ENCODE peak calls at places on chromosome 14, in five cellular contexts. One of them, this sample, is unnamed. For H3K27me3, the result is how much of the 10 kb centered on the place peaks cover.

GRCh38 chr14:76237349-76237990 is 85.7 kb downstream of the GPATCH2L start:
- DNase-seq in transverse colon: no peak
- DNase-seq in heart left ventricle: no peak
- DNase-seq in left lung: no peak
- DNase-seq in tibial artery: no peak
- DNase-seq in this sample: no peak

GRCh38 chr14:76948213-76948947 is 80.1 kb downstream of the IRF2BPL start:
- DNase-seq in transverse colon: peak
- DNase-seq in heart left ventricle: peak
- DNase-seq in left lung: no peak
- DNase-seq in tibial artery: no peak
- DNase-seq in this sample: no peak

GRCh38 chr14:105201928-105202513 is 20.9 kb upstream of the NUDT14 start:
- DNase-seq in transverse colon: no peak
- DNase-seq in heart left ventricle: no peak
- DNase-seq in left lung: no peak
- DNase-seq in tibial artery: no peak
- DNase-seq in this sample: no peak

GRCh38 chr14:99753225-99754140 is 39.7 kb upstream of the EML1 start:
- DNase-seq in transverse colon: no peak
- DNase-seq in heart left ventricle: no peak
- DNase-seq in left lung: no peak
- DNase-seq in tibial artery: no peak
- DNase-seq in this sample: no peak

GRCh38 chr14:68694516-68695235 is 98.2 kb downstream of the ZFP36L1 start:
- DNase-seq in transverse colon: no peak
- DNase-seq in heart left ventricle: no peak
- DNase-seq in left lung: no peak
- DNase-seq in tibial artery: peak
- DNase-seq in this sample: no peak

GRCh38 chr14:45120109-45120508 is 14.2 kb downstream of the FKBP3 start:
- DNase-seq in transverse colon: no peak
- DNase-seq in heart left ventricle: no peak
- DNase-seq in left lung: no peak
- DNase-seq in tibial artery: no peak
- DNase-seq in this sample: no peak

GRCh38 chr14:94355191-94355794 is 32.2 kb upstream of the SERPINA6 start:
- DNase-seq in transverse colon: peak
- DNase-seq in heart left ventricle: peak
- DNase-seq in left lung: peak
- DNase-seq in tibial artery: no peak
- DNase-seq in this sample: peak

GRCh38 chr14:101950516-101951215 is 13.7 kb upstream of the DYNC1H1 start:
- DNase-seq in transverse colon: no peak
- DNase-seq in heart left ventricle: no peak
- DNase-seq in left lung: peak
- DNase-seq in tibial artery: no peak
- DNase-seq in this sample: no peak

GRCh38 chr14:91417983-91418386 is 365 bp upstream of the CCDC88C start:
- DNase-seq in transverse colon: peak
- DNase-seq in heart left ventricle: no peak
- DNase-seq in left lung: no peak
- DNase-seq in tibial artery: no peak
- DNase-seq in this sample: peak

GRCh38 chr14:54535126-54535525 is 25.4 kb downstream of the CGRRF1 start:
- DNase-seq in transverse colon: no peak
- DNase-seq in heart left ventricle: no peak
- DNase-seq in left lung: no peak
- DNase-seq in tibial artery: no peak
- DNase-seq in this sample: no peak

GRCh38 chr14:50088731-50089130 is 27.6 kb downstream of the VCPKMT start:
- DNase-seq in transverse colon: no peak
- DNase-seq in heart left ventricle: no peak
- DNase-seq in left lung: no peak
- DNase-seq in tibial artery: no peak
- DNase-seq in this sample: no peak

GRCh38 chr14:72443991-72444431 is 449.9 kb downstream of the DPF3 start:
- DNase-seq in transverse colon: no peak
- DNase-seq in heart left ventricle: no peak
- DNase-seq in left lung: no peak
- DNase-seq in tibial artery: no peak
- DNase-seq in this sample: peak

GRCh38 chr14:94056579-94057308 is 24.3 kb downstream of the DDX24 start:
- DNase-seq in transverse colon: no peak
- DNase-seq in heart left ventricle: no peak
- DNase-seq in left lung: no peak
- DNase-seq in tibial artery: peak
- DNase-seq in this sample: no peak

GRCh38 chr14:91866511-91867295 is 633 bp downstream of the TC2N start:
- DNase-seq in transverse colon: no peak
- DNase-seq in heart left ventricle: no peak
- DNase-seq in left lung: no peak
- DNase-seq in tibial artery: no peak
- DNase-seq in this sample: no peak

GRCh38 chr14:61528591-61529021 is 166.7 kb upstream of the HIF1A start:
- DNase-seq in transverse colon: no peak
- DNase-seq in heart left ventricle: no peak
- DNase-seq in left lung: no peak
- DNase-seq in tibial artery: no peak
- DNase-seq in this sample: no peak

GRCh38 chr14:69475194-69475818 is 9.2 kb upstream of the PLEKHD1 start:
- DNase-seq in transverse colon: no peak
- DNase-seq in heart left ventricle: no peak
- DNase-seq in left lung: no peak
- DNase-seq in tibial artery: no peak
- DNase-seq in this sample: no peak

GRCh38 chr14:103391048-103391447 is 5.8 kb downstream of the MARK3 start:
- DNase-seq in transverse colon: peak
- DNase-seq in heart left ventricle: no peak
- DNase-seq in left lung: no peak
- DNase-seq in tibial artery: no peak
- DNase-seq in this sample: no peak

GRCh38 chr14:105467249-105467941 is 7.2 kb upstream of the CRIP2 start:
- DNase-seq in transverse colon: no peak
- DNase-seq in heart left ventricle: peak
- DNase-seq in left lung: no peak
- DNase-seq in tibial artery: no peak
- DNase-seq in this sample: no peak

DNA sequence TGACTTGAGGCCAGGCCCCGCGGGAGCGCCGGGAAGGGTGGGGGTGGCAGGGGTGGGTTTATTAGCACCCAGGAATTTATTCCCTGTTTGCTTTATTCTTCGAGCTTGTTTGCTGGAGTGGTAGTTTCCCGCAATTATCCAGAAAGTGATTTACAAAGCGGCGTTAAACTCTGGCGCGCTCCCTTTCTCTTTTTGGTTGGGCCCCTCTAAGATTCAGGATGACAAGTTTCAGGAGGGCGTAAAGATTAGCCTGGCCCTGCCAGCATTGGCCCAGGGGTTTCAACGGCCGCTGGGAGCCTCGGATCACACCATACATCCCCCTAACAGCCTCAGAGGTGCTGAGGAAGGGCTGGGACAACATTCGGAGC is 444 bp upstream of the NKX2-8 start:
- DNase-seq in transverse colon: no peak
- DNase-seq in heart left ventricle: no peak
- DNase-seq in left lung: no peak
- DNase-seq in tibial artery: no peak
- DNase-seq in this sample: no peak
- H3K4me3 ChIP-seq in transverse colon: no peak
- H3K4me3 ChIP-seq in heart left ventricle: no peak
- H3K4me3 ChIP-seq in left lung: no peak
- H3K4me3 ChIP-seq in tibial artery: peak
- H3K4me3 ChIP-seq in this sample: no peak

GRCh38 chr14:30906752-30907658 is 32.6 kb downstream of the COCH start:
- DNase-seq in transverse colon: no peak
- DNase-seq in heart left ventricle: no peak
- DNase-seq in left lung: no peak
- DNase-seq in tibial artery: no peak
- DNase-seq in this sample: peak
- TF ChIP-seq CTCF in transverse colon: peak
- TF ChIP-seq CTCF in heart left ventricle: peak
- TF ChIP-seq CTCF in left lung: no peak
- TF ChIP-seq CTCF in tibial artery: no peak
- TF ChIP-seq CTCF in this sample: peak

GRCh38 chr14:64873506-64874220 is 6.0 kb downstream of the SPTB start:
- DNase-seq in transverse colon: no peak
- DNase-seq in heart left ventricle: no peak
- DNase-seq in left lung: no peak
- DNase-seq in tibial artery: no peak
- DNase-seq in this sample: no peak
- H3K27me3 ChIP-seq in transverse colon: under half
- H3K27me3 ChIP-seq in heart left ventricle: under half
- H3K27me3 ChIP-seq in left lung: under half
- H3K27me3 ChIP-seq in tibial artery: under half
- H3K27me3 ChIP-seq in this sample: under half

DNA sequence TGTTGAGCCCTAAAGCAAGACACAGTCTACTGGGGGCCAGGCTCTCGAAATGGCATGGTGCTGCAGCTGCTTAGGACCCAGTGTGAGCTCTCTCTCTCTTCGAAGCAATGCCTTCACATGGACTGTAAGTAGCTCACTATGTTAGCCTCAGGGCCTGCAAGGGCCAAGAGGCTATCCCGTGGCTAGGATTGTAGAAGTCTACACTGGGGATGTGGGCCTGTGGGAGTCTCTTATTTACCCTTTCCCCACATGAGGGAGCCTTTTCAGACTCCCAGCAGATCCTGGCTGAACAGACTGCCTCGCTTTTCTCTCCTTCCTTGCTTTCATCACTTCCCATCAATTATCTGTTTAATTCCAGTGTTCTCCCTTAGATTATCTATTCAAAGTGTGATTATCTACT is 101.4 kb downstream of the GPR65 start:
- DNase-seq in transverse colon: no peak
- DNase-seq in heart left ventricle: no peak
- DNase-seq in left lung: no peak
- DNase-seq in tibial artery: no peak
- DNase-seq in this sample: no peak
- H3K4me3 ChIP-seq in transverse colon: no peak
- H3K4me3 ChIP-seq in heart left ventricle: no peak
- H3K4me3 ChIP-seq in left lung: no peak
- H3K4me3 ChIP-seq in tibial artery: no peak
- H3K4me3 ChIP-seq in this sample: no peak

GRCh38 chr14:27050195-27050594 is 452.4 kb upstream of the NOVA1 start:
- DNase-seq in transverse colon: no peak
- DNase-seq in heart left ventricle: no peak
- DNase-seq in left lung: no peak
- DNase-seq in tibial artery: no peak
- DNase-seq in this sample: no peak
- TF ChIP-seq CTCF in transverse colon: no peak
- TF ChIP-seq CTCF in heart left ventricle: no peak
- TF ChIP-seq CTCF in left lung: no peak
- TF ChIP-seq CTCF in tibial artery: no peak
- TF ChIP-seq CTCF in this sample: no peak

DNA sequence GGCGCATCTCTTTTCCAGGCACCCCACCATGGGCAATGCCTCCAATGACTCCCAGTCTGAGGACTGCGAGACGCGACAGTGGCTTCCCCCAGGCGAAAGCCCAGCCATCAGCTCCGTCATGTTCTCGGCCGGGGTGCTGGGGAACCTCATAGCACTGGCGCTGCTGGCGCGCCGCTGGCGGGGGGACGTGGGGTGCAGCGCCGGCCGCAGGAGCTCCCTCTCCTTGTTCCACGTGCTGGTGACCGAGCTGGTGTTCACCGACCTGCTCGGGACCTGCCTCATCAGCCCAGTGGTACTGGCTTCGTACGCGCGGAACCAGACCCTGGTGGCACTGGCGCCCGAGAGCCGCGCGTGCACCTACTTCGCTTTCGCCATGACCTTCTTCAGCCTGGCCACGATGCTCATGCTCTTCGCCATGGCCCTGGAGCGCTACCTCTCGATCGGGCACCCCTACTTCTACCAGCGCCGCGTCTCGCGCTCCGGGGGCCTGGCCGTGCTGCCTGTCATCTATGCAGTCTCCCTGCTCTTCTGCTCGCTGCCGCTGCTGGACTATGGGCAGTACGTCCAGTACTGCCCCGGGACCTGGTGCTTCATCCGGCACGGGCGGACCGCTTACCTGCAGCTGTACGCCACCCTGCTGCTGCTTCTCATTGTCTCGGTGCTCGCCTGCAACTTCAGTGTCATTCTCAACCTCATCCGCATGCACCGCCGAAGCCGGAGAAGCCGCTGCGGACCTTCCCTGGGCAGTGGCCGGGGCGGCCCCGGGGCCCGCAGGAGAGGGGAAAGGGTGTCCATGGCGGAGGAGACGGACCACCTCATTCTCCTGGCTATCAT is 626 bp downstream of the PTGER2 start:
- DNase-seq in transverse colon: peak
- DNase-seq in heart left ventricle: peak
- DNase-seq in left lung: peak
- DNase-seq in tibial artery: peak
- DNase-seq in this sample: peak
- H3K27me3 ChIP-seq in transverse colon: under half
- H3K27me3 ChIP-seq in heart left ventricle: under half
- H3K27me3 ChIP-seq in left lung: under half
- H3K27me3 ChIP-seq in tibial artery: under half
- H3K27me3 ChIP-seq in this sample: under half

GRCh38 chr14:22285991-22286390 is 303.0 kb downstream of the DAD1 start:
- DNase-seq in transverse colon: no peak
- DNase-seq in heart left ventricle: no peak
- DNase-seq in left lung: no peak
- DNase-seq in tibial artery: no peak
- DNase-seq in this sample: no peak

GRCh38 chr14:22280497-22281321 is 308.3 kb downstream of the DAD1 start:
- DNase-seq in transverse colon: no peak
- DNase-seq in heart left ventricle: no peak
- DNase-seq in left lung: no peak
- DNase-seq in tibial artery: no peak
- DNase-seq in this sample: no peak

GRCh38 chr14:22283000-22283399 is 306.0 kb downstream of the DAD1 start:
- DNase-seq in transverse colon: no peak
- DNase-seq in heart left ventricle: no peak
- DNase-seq in left lung: no peak
- DNase-seq in tibial artery: no peak
- DNase-seq in this sample: no peak

GRCh38 chr14:22281322-22281977 is 307.6 kb downstream of the DAD1 start:
- DNase-seq in transverse colon: no peak
- DNase-seq in heart left ventricle: no peak
- DNase-seq in left lung: no peak
- DNase-seq in tibial artery: no peak
- DNase-seq in this sample: no peak

GRCh38 chr14:22282429-22282828 is 306.6 kb downstream of the DAD1 start:
- DNase-seq in transverse colon: no peak
- DNase-seq in heart left ventricle: no peak
- DNase-seq in left lung: no peak
- DNase-seq in tibial artery: no peak
- DNase-seq in this sample: no peak
- H3K4me3 ChIP-seq in transverse colon: no peak
- H3K4me3 ChIP-seq in heart left ventricle: no peak
- H3K4me3 ChIP-seq in left lung: no peak
- H3K4me3 ChIP-seq in tibial artery: no peak
- H3K4me3 ChIP-seq in this sample: no peak

This sample was measured in GM06990.